ENCODE peak calls at places on chromosomes 13 and 19, in eight cellular contexts. M, A, V, K, Q, J, W and C are unnamed samples.

GRCh38 chr19:1418951-1419735 is 11.8 kb downstream of the DAZAP1 start:
- DNase-seq in M (no peak), A (no peak), V (no peak), K (no peak), Q (no peak), J (no peak), W (no peak), C (no peak)

GRCh38 chr19:16326401-16327130 is 1.9 kb downstream of the KLF2 start:
- DNase-seq in M (peak), A (no peak), V (no peak), K (no peak), Q (no peak), J (no peak), W (no peak), C (no peak)

GRCh38 chr13:76799696-76800095 is 86.5 kb downstream of the KCTD12 start:
- DNase-seq in M (no peak), A (no peak), V (no peak), K (no peak), Q (no peak), J (no peak), W (no peak), C (no peak)

GRCh38 chr13:103883152-103883551 is 816.9 kb upstream of the SLC10A2 start:
- DNase-seq in M (peak), A (peak), V (peak), K (peak), Q (no peak), J (peak), W (peak), C (no peak)

GRCh38 chr19:58387338-58388174 is 487 bp downstream of the RPS5 start:
- DNase-seq in M (no peak), A (no peak), V (no peak), K (no peak), Q (no peak), J (peak), W (no peak), C (no peak)

GRCh38 chr13:22030321-22030720 is 359.4 kb downstream of the FGF9 start:
- DNase-seq in M (no peak), A (no peak), V (no peak), K (no peak), Q (no peak), J (no peak), W (no peak), C (no peak)

GRCh38 chr13:40518481-40518882 is 148.0 kb downstream of the FOXO1 start:
- DNase-seq in M (no peak), A (no peak), V (no peak), K (no peak), Q (no peak), J (no peak), W (no peak), C (no peak)

GRCh38 chr13:50766043-50766442 is 77.4 kb downstream of the DLEU7 start:
- DNase-seq in M (no peak), A (no peak), V (no peak), K (no peak), Q (no peak), J (no peak), W (no peak), C (no peak)

GRCh38 chr19:44847144-44848035 is 1.3 kb downstream of the NECTIN2 start:
- DNase-seq in M (peak), A (peak), V (peak), K (peak), Q (peak), J (peak), W (no peak), C (no peak)

GRCh38 chr13:93534181-93534700 is 307.6 kb downstream of the GPC6 start:
- DNase-seq in M (no peak), A (no peak), V (no peak), K (no peak), Q (no peak), J (no peak), W (no peak), C (no peak)

GRCh38 chr19:14347999-14348889 is 33.0 kb upstream of the ADGRE5 start:
- DNase-seq in M (peak), A (peak), V (peak), K (no peak), Q (peak), J (peak), W (no peak), C (peak)

GRCh38 chr19:31553112-31553843 is 204.0 kb upstream of the TSHZ3 start:
- DNase-seq in M (no peak), A (no peak), V (peak), K (no peak), Q (no peak), J (peak), W (no peak), C (no peak)

GRCh38 chr13:51643114-51643881 is 59.0 kb downstream of the WDFY2 start:
- DNase-seq in M (peak), A (peak), V (peak), K (no peak), Q (no peak), J (no peak), W (no peak), C (peak)

GRCh38 chr19:3359850-3360493 is 6.4 kb upstream of the NFIC start:
- DNase-seq in M (peak), A (no peak), V (no peak), K (no peak), Q (peak), J (peak), W (no peak), C (no peak)

GRCh38 chr19:13430790-13431582 is 75.3 kb downstream of the CACNA1A start:
- DNase-seq in M (peak), A (peak), V (peak), K (peak), Q (peak), J (peak), W (peak), C (no peak)

GRCh38 chr19:14517840-14518505 is at the start of gene DNAJB1:
- DNase-seq in M (peak), A (peak), V (peak), K (no peak), Q (peak), J (peak), W (no peak), C (no peak)

GRCh38 chr13:75986818-75987217 is 350.7 kb downstream of the LMO7 start:
- DNase-seq in M (no peak), A (no peak), V (no peak), K (no peak), Q (no peak), J (no peak), W (no peak), C (no peak)

GRCh38 chr13:50731400-50731799 is 112.1 kb downstream of the DLEU7 start:
- DNase-seq in M (no peak), A (no peak), V (peak), K (no peak), Q (no peak), J (no peak), W (no peak), C (no peak)

GRCh38 chr19:36254848-36255247 is 39.9 kb downstream of the ZNF146 start:
- DNase-seq in M (no peak), A (no peak), V (no peak), K (no peak), Q (no peak), J (no peak), W (no peak), C (no peak)

GRCh38 chr19:1045247-1045603 is 5.3 kb downstream of the ABCA7 start:
- DNase-seq in M (peak), A (peak), V (peak), K (peak), Q (peak), J (peak), W (no peak), C (no peak)

GRCh38 chr13:94550030-94550738 is 45.8 kb downstream of the TGDS start:
- DNase-seq in M (peak), A (peak), V (no peak), K (no peak), Q (no peak), J (no peak), W (peak), C (no peak)

GRCh38 chr13:100108913-100109507 is 20.1 kb downstream of the PCCA start:
- DNase-seq in M (no peak), A (no peak), V (no peak), K (no peak), Q (no peak), J (no peak), W (no peak), C (no peak)

GRCh38 chr19:49773663-49774305 is 7.0 kb downstream of the AP2A1 start:
- DNase-seq in M (no peak), A (no peak), V (no peak), K (no peak), Q (no peak), J (no peak), W (no peak), C (no peak)

GRCh38 chr13:113939129-113939904 is 34.6 kb downstream of the C13orf46 start:
- DNase-seq in M (no peak), A (no peak), V (no peak), K (no peak), Q (no peak), J (peak), W (no peak), C (no peak)

GRCh38 chr13:85993567-85993966 is 194.3 kb upstream of the SLITRK6 start:
- DNase-seq in M (no peak), A (no peak), V (no peak), K (no peak), Q (no peak), J (no peak), W (no peak), C (no peak)

GRCh38 chr19:34574704-34575103 is 93.1 kb downstream of the WTIP start:
- DNase-seq in M (no peak), A (no peak), V (no peak), K (no peak), Q (no peak), J (no peak), W (no peak), C (no peak)

GRCh38 chr13:35920816-35921215 is 210.4 kb downstream of the DCLK1 start:
- DNase-seq in M (no peak), A (no peak), V (no peak), K (no peak), Q (no peak), J (no peak), W (no peak), C (no peak)

GRCh38 chr19:4534836-4535658 is at the start of gene PLIN5:
- DNase-seq in M (peak), A (peak), V (peak), K (peak), Q (peak), J (peak), W (no peak), C (no peak)

GRCh38 chr13:47723898-47724297 is 277.2 kb downstream of the SUCLA2 start:
- DNase-seq in M (peak), A (no peak), V (no peak), K (no peak), Q (no peak), J (no peak), W (no peak), C (no peak)

GRCh38 chr13:31267126-31267784 is 67.5 kb downstream of the B3GLCT start:
- DNase-seq in M (no peak), A (no peak), V (no peak), K (no peak), Q (no peak), J (no peak), W (no peak), C (no peak)

GRCh38 chr19:35444735-35445134 is 3.3 kb upstream of the FFAR2 start:
- DNase-seq in M (no peak), A (no peak), V (no peak), K (no peak), Q (no peak), J (no peak), W (no peak), C (no peak)

GRCh38 chr13:39597828-39598227 is 5.2 kb downstream of the LHFPL6 start:
- DNase-seq in M (no peak), A (no peak), V (no peak), K (no peak), Q (no peak), J (no peak), W (no peak), C (no peak)

GRCh38 chr13:102295316-102296048 is 106.4 kb downstream of the FGF14 start:
- DNase-seq in M (no peak), A (no peak), V (no peak), K (no peak), Q (no peak), J (no peak), W (no peak), C (no peak)

GRCh38 chr19:39363909-39364457 is 21.8 kb downstream of the SAMD4B start:
- DNase-seq in M (no peak), A (no peak), V (no peak), K (no peak), Q (no peak), J (no peak), W (no peak), C (no peak)

GRCh38 chr13:90867336-90867683 is 480.2 kb upstream of the MIR17HG start:
- DNase-seq in M (peak), A (peak), V (peak), K (peak), Q (peak), J (peak), W (peak), C (peak)

GRCh38 chr13:39894586-39894985 is 239.1 kb downstream of the COG6 start:
- DNase-seq in M (no peak), A (no peak), V (no peak), K (no peak), Q (no peak), J (no peak), W (no peak), C (no peak)

GRCh38 chr13:28488376-28489005 is 6.4 kb downstream of the FLT1 start:
- DNase-seq in M (no peak), A (no peak), V (no peak), K (no peak), Q (no peak), J (no peak), W (no peak), C (no peak)

GRCh38 chr13:28486144-28486543 is 8.8 kb downstream of the FLT1 start:
- DNase-seq in M (no peak), A (no peak), V (no peak), K (no peak), Q (no peak), J (no peak), W (no peak), C (no peak)

GRCh38 chr13:28483313-28483931 is 11.5 kb downstream of the FLT1 start:
- DNase-seq in M (no peak), A (no peak), V (no peak), K (no peak), Q (no peak), J (no peak), W (no peak), C (no peak)

GRCh38 chr13:28485551-28485950 is 9.4 kb downstream of the FLT1 start:
- DNase-seq in M (peak), A (no peak), V (no peak), K (no peak), Q (no peak), J (no peak), W (no peak), C (no peak)

GRCh38 chr13:28485097-28485496 is 9.8 kb downstream of the FLT1 start:
- DNase-seq in M (no peak), A (no peak), V (no peak), K (no peak), Q (peak), J (no peak), W (no peak), C (no peak)
- TF ChIP-seq REST in M (no peak), A (no peak), V (no peak), K (no peak), Q (no peak), J (no peak), W (no peak), C (no peak)

DNA sequence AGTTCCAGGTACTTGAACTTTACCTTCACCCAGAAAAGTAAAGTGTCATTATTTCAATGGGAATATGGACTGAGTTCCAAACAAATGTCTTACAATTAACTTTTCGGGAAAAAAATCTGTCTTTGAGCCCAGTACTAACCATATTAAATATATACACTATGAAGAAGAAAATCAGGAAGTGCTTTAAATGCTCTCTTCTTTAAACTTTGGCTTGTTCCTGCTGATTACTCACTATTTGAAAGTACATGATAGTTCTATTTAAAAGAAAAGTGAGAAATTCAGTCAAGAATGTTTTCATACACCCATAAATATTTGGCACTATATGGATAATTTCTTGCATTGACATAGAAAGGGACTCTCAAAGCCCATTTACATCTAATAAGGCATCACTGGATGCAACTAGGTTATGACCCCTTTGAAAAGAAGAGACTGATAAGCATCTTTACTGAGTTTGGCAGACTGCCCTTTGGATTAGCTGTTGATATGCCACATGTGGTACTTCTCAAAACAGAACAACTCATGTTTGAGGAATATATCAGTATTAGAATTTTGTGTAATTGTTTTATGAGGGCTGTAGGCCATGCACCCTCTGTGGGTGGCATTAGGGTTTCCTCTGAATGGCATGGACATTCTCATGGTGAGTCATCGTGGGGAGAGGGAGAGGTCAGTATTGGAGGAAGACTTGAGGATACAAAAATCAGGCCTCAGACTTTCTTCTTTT is 25.0 kb upstream of the VWA8 start:
- DNase-seq in M (no peak), A (no peak), V (peak), K (no peak), Q (no peak), J (peak), W (no peak), C (no peak)
- TF ChIP-seq REST in M (no peak), A (no peak), V (no peak), K (no peak), Q (no peak), J (no peak), W (no peak), C (no peak)

GRCh38 chr19:55372316-55373081 is 2.2 kb upstream of the IL11 start:
- DNase-seq in M (no peak), A (peak), V (peak), K (no peak), Q (no peak), J (peak), W (no peak), C (no peak)
- TF ChIP-seq REST in M (no peak), A (no peak), V (no peak), K (no peak), Q (no peak), J (no peak), W (no peak), C (no peak)

GRCh38 chr19:43313711-43314495 is 39.6 kb upstream of the CD177 start:
- DNase-seq in M (no peak), A (no peak), V (no peak), K (no peak), Q (no peak), J (no peak), W (no peak), C (no peak)

GRCh38 chr19:43318203-43318602 is 35.3 kb upstream of the CD177 start:
- DNase-seq in M (no peak), A (no peak), V (no peak), K (no peak), Q (no peak), J (no peak), W (no peak), C (no peak)

GRCh38 chr19:43315851-43316250 is 37.6 kb upstream of the CD177 start:
- DNase-seq in M (peak), A (no peak), V (no peak), K (no peak), Q (peak), J (no peak), W (no peak), C (no peak)

GRCh38 chr19:43318796-43319314 is 34.6 kb upstream of the CD177 start:
- DNase-seq in M (no peak), A (no peak), V (no peak), K (no peak), Q (no peak), J (no peak), W (no peak), C (no peak)

DNA sequence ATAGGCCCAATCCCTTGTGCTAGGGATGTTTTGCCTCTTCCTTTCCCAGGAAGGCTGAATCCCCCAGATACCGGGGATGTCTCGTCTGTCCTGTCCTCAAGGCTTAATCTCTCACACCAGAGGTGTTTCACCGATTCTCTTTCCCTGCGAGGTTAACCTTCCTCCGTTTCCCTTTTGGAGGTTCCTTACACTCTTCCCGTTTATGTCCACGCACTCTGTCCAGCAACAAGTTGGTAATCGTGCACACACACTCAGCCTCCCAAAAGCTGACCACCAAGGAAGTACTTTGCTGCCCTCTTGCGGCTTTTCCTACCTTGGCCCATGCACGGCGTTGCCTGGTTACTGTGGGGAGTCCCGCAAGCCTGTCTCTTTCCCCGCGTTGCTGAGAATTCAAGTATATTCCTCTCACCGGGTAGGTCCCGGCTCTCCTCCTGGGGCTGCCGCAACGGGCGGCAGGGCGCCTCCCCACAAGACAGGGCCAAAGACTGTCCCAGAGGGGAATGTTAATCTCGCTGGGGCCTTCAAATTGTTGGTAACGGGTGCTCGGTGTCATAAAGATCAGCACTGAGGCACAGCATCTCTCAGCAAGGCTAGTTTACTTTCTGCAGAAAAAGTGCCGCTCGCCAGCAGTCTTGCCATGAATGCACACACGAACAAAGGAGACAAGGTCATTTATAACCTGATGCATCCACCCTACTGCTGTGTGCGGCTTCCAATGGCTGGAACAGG is 36.7 kb upstream of the CD177 start:
- DNase-seq in M (peak), A (peak), V (peak), K (peak), Q (peak), J (peak), W (peak), C (peak)
- TF ChIP-seq REST in M (no peak), A (no peak), V (no peak), K (no peak), Q (no peak), J (peak), W (no peak), C (no peak)